ENCODE peak calls at places on chromosome 16, in seven cellular contexts. I, F, E, S, X, Q and U are unnamed samples.

GRCh38 chr16:24516900-24517669 is 22.3 kb upstream of the RBBP6 start:
- DNase-seq in I (peak; percentile 71), F (peak; percentile 87), E (peak; percentile 92), S (peak; percentile 85), X (peak; percentile 74), Q (peak; percentile 85), U (peak; percentile 85)

GRCh38 chr16:54928016-54928356 is 2.7 kb upstream of the IRX5 start:
- DNase-seq in I (no peak), F (peak; percentile 37), E (peak; percentile 21), S (no peak), X (no peak), Q (no peak), U (no peak)

GRCh38 chr16:80947239-80947638 is 59.4 kb downstream of the CMC2 start:
- DNase-seq in I (no peak), F (no peak), E (no peak), S (no peak), X (no peak), Q (no peak), U (no peak)

GRCh38 chr16:76639685-76640289 is 362.6 kb downstream of the CNTNAP4 start:
- DNase-seq in I (no peak), F (no peak), E (peak; percentile 44), S (no peak), X (no peak), Q (peak; percentile 21), U (no peak)

GRCh38 chr16:65121870-65122723 is at the start of gene CDH11:
- DNase-seq in I (peak; percentile 46), F (no peak), E (peak; percentile 96), S (peak; percentile 39), X (peak; percentile 70), Q (peak; percentile 70), U (peak; percentile 62)

GRCh38 chr16:87276091-87276561 is 41.1 kb downstream of the C16orf95 start:
- DNase-seq in I (no peak), F (peak; percentile 13), E (no peak), S (no peak), X (no peak), Q (no peak), U (no peak)

GRCh38 chr16:2027024-2028010 is 615 bp downstream of the NHERF2 start:
- DNase-seq in I (no peak), F (no peak), E (peak; percentile 30), S (no peak), X (peak; percentile 46), Q (no peak), U (no peak)

GRCh38 chr16:64545769-64546168 is 576.1 kb downstream of the CDH11 start:
- DNase-seq in I (no peak), F (no peak), E (no peak), S (no peak), X (no peak), Q (no peak), U (no peak)

GRCh38 chr16:15682105-15682570 is 32.1 kb downstream of the NDE1 start:
- DNase-seq in I (peak; percentile 51), F (peak; percentile 69), E (peak; percentile 74), S (no peak), X (no peak), Q (peak; percentile 58), U (peak; percentile 49)

GRCh38 chr16:10077861-10078260 is 104.4 kb downstream of the GRIN2A start:
- DNase-seq in I (no peak), F (no peak), E (no peak), S (no peak), X (no peak), Q (no peak), U (no peak)

GRCh38 chr16:88649195-88649923 is 1.5 kb downstream of the CYBA start:
- DNase-seq in I (peak; percentile 55), F (no peak), E (no peak), S (no peak), X (no peak), Q (no peak), U (no peak)

GRCh38 chr16:20064520-20064919 is 9.2 kb downstream of the GPR139 start:
- DNase-seq in I (no peak), F (no peak), E (no peak), S (no peak), X (no peak), Q (no peak), U (no peak)

GRCh38 chr16:65767125-65767524 is 599.4 kb upstream of the CDH5 start:
- DNase-seq in I (no peak), F (no peak), E (no peak), S (no peak), X (no peak), Q (no peak), U (no peak)

GRCh38 chr16:69703638-69704037 is 22.7 kb downstream of the NQO1 start:
- DNase-seq in I (no peak), F (no peak), E (peak; percentile 65), S (no peak), X (no peak), Q (no peak), U (no peak)

GRCh38 chr16:71368958-71369357 is 10.4 kb downstream of the CALB2 start:
- DNase-seq in I (no peak), F (no peak), E (no peak), S (no peak), X (no peak), Q (no peak), U (no peak)
- TF ChIP-seq CTCF in I (no peak), F (no peak), E (no peak), S (no peak), X (no peak), Q (no peak), U (no peak)

GRCh38 chr16:72891291-72892227 is 156.4 kb downstream of the ZFHX3 start:
- DNase-seq in I (no peak), F (no peak), E (no peak), S (no peak), X (no peak), Q (no peak), U (no peak)

GRCh38 chr16:72887537-72887936 is 160.4 kb downstream of the ZFHX3 start:
- DNase-seq in I (no peak), F (no peak), E (no peak), S (no peak), X (no peak), Q (no peak), U (no peak)

GRCh38 chr16:72889616-72890235 is 158.2 kb downstream of the ZFHX3 start:
- DNase-seq in I (no peak), F (no peak), E (no peak), S (no peak), X (no peak), Q (no peak), U (no peak)

GRCh38 chr16:72894291-72895151 is 153.4 kb downstream of the ZFHX3 start:
- DNase-seq in I (no peak), F (no peak), E (peak; percentile 79), S (no peak), X (peak; percentile 51), Q (no peak), U (no peak)

GRCh38 chr16:72890587-72890986 is 157.3 kb downstream of the ZFHX3 start:
- DNase-seq in I (no peak), F (no peak), E (no peak), S (no peak), X (no peak), Q (no peak), U (no peak)
- TF ChIP-seq CTCF in I (no peak), F (no peak), E (no peak), S (no peak), X (no peak), Q (no peak), U (no peak)

DNA sequence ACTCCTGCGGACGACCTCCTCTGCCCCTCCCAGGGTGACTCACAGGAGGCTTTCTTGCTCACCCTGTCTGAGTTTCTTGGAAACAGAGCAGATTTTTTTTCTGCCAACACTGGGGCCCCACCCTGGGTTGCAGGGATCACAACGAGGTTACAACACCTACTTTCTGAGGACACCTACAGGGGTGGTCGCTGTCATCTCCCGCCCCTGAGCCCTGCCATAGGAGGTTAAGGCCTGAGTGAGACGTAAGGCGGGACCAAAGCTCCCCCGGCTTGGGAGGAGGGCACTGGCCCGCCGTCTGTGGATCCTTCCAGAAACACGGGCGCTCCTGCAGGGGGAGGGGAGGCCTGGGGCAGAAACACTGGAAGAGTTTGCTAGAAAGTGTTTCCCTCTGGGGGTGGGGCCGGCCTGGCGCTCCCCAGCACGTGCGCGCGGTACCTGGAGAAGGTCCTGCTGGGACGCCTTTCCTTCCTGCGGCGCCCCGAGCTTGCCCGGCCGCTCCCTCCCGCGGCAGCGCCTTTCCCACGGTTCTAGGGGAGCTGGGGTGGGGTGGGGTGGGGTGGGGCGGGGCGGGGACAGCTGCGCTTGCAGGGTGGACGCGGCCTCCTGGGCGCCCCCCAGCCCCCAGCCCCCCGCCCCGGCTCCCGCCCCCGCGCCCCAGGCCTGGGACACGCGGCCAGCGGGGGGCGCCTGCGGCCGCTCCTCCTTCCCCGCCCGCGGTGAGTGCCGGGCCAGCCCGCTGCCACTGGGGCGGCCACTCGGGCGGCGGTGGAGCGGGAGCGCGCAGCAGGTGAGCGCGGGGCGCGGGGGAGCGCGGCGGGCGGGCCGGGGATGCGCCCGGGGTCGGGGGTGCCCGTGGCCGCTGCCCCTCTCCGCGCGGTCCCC is 20.7 kb upstream of the ADCY7 start:
- DNase-seq in I (peak; percentile 77), F (peak; percentile 92), E (peak; percentile 48), S (peak; percentile 63), X (peak; percentile 55), Q (no peak), U (peak; percentile 30)
- TF ChIP-seq CTCF in I (peak; percentile 19), F (peak; percentile 36), E (no peak), S (no peak), X (peak; percentile 23), Q (no peak), U (no peak)

GRCh38 chr16:66911112-66911511 is 7.6 kb downstream of the CDH16 start:
- DNase-seq in I (peak; percentile 20), F (no peak), E (no peak), S (no peak), X (no peak), Q (no peak), U (no peak)
- TF ChIP-seq CTCF in I (no peak), F (no peak), E (no peak), S (no peak), X (no peak), Q (no peak), U (no peak)

DNA sequence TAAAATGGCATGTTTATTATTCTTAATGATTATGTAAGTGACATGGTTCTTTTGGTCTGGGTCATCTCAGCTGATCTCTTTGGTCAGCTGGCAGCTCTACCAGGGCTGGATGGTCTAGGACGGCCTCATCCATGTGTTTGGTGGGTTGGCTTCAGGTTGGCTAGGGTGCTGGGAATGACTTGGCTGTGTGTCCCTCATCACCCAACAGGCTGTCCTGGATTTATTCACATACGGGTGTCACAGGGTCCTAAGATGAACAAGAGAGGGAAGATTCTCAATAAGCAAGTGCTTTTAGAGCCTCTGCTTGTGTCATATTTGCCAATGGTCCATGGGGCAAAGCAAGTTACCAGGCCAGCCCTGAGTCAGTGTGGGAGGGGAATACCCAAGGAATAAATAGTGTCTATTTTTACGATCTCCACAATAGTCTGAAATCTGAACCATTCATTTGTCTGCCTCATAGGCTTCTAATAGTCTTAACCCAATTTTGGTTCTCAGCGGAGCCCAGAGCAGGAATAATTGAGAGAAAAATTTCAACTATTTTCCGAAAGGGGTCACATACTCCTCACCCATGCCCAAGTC is 157.5 kb downstream of the HS3ST2 start:
- DNase-seq in I (no peak), F (no peak), E (no peak), S (no peak), X (no peak), Q (no peak), U (no peak)
- TF ChIP-seq CTCF in I (no peak), F (no peak), E (no peak), S (no peak), X (no peak), Q (no peak), U (no peak)

GRCh38 chr16:85759631-85760419 is 8.9 kb upstream of the C16orf74 start:
- DNase-seq in I (peak; percentile 75), F (peak; percentile 59), E (no peak), S (no peak), X (no peak), Q (peak; percentile 75), U (peak; percentile 33)
- TF ChIP-seq CTCF in I (peak; percentile 38), F (peak; percentile 57), E (peak; percentile 39), S (no peak), X (peak; percentile 11), Q (peak; percentile 36), U (peak; percentile 51)

GRCh38 chr16:3174618-3175148 is 13.3 kb upstream of the OR1F1 start:
- DNase-seq in I (peak; percentile 17), F (no peak), E (no peak), S (no peak), X (no peak), Q (no peak), U (no peak)
- TF ChIP-seq CTCF in I (no peak), F (peak; percentile 31), E (no peak), S (no peak), X (no peak), Q (no peak), U (no peak)